ENCODE peak calls at places on chromosome 2, in five cellular contexts. N, Z, F, V and R are unnamed samples.

GRCh38 chr2:99672766-99673375 is 183.1 kb upstream of the REV1 start:
- DNase-seq in N (no peak), Z (no peak), F (no peak), V (no peak), R (peak; percentile 27)

GRCh38 chr2:100731535-100731981 is 88.4 kb upstream of the NPAS2 start:
- DNase-seq in N (no peak), Z (no peak), F (peak; percentile 49), V (no peak), R (no peak)

GRCh38 chr2:128372621-128373341 is 54.1 kb upstream of the HS6ST1 start:
- DNase-seq in N (no peak), Z (no peak), F (no peak), V (no peak), R (no peak)

GRCh38 chr2:172239944-172240590 is 137.4 kb upstream of the DLX2 start:
- DNase-seq in N (no peak), Z (no peak), F (peak; percentile 35), V (no peak), R (no peak)

GRCh38 chr2:190075623-190076022 is 13.1 kb upstream of the MSTN start:
- DNase-seq in N (no peak), Z (no peak), F (no peak), V (no peak), R (no peak)

GRCh38 chr2:60745761-60746160 is 10.3 kb upstream of the PAPOLG start:
- DNase-seq in N (no peak), Z (no peak), F (no peak), V (no peak), R (no peak)

GRCh38 chr2:55167630-55167967 is 64.5 kb downstream of the CLHC1 start:
- DNase-seq in N (no peak), Z (no peak), F (no peak), V (no peak), R (no peak)

GRCh38 chr2:128325665-128326181 is 7.1 kb upstream of the HS6ST1 start:
- DNase-seq in N (no peak), Z (no peak), F (no peak), V (peak; percentile 72), R (peak; percentile 82)

GRCh38 chr2:67476808-67477790 is 80.0 kb downstream of the ETAA1 start:
- DNase-seq in N (peak; percentile 6), Z (no peak), F (peak; percentile 78), V (no peak), R (no peak)

GRCh38 chr2:218832520-218832919 is 917 bp upstream of the PRKAG3 start:
- DNase-seq in N (no peak), Z (no peak), F (peak; percentile 37), V (no peak), R (no peak)

GRCh38 chr2:38889575-38889974 is at the start of gene ARHGEF33:
- DNase-seq in N (no peak), Z (no peak), F (no peak), V (no peak), R (no peak)

GRCh38 chr2:212953170-212953920 is 198.1 kb downstream of the IKZF2 start:
- DNase-seq in N (peak; percentile 50), Z (no peak), F (no peak), V (no peak), R (no peak)

GRCh38 chr2:65666156-65666725 is 233.8 kb upstream of the SPRED2 start:
- DNase-seq in N (peak; percentile 76), Z (no peak), F (peak; percentile 9), V (no peak), R (no peak)

GRCh38 chr2:128232965-128233789 is 85.5 kb downstream of the HS6ST1 start:
- DNase-seq in N (peak; percentile 96), Z (peak; percentile 89), F (peak; percentile 76), V (peak; percentile 100), R (peak; percentile 93)

GRCh38 chr2:101114815-101115214 is 36.4 kb downstream of the TBC1D8 start:
- DNase-seq in N (no peak), Z (no peak), F (no peak), V (no peak), R (no peak)

GRCh38 chr2:5825686-5826085 is 133.5 kb downstream of the SOX11 start:
- DNase-seq in N (no peak), Z (no peak), F (no peak), V (no peak), R (no peak)

GRCh38 chr2:162890690-162891311 is 52.2 kb upstream of the KCNH7 start:
- DNase-seq in N (peak; percentile 29), Z (no peak), F (peak; percentile 72), V (no peak), R (no peak)

GRCh38 chr2:213238753-213239591 is 45.3 kb upstream of the SPAG16 start:
- DNase-seq in N (no peak), Z (no peak), F (peak; percentile 95), V (no peak), R (no peak)

GRCh38 chr2:152171733-152172132 is 3.8 kb downstream of the STAM2 start:
- DNase-seq in N (no peak), Z (no peak), F (peak; percentile 53), V (no peak), R (no peak)

GRCh38 chr2:200054681-200055468 is 99.5 kb downstream of the MAIP1 start:
- DNase-seq in N (no peak), Z (peak; percentile 87), F (no peak), V (peak; percentile 57), R (no peak)
- TF ChIP-seq CTCF in N (no peak), Z (peak; percentile 74), F (peak; percentile 11), V (no peak), R (peak; percentile 23)

DNA sequence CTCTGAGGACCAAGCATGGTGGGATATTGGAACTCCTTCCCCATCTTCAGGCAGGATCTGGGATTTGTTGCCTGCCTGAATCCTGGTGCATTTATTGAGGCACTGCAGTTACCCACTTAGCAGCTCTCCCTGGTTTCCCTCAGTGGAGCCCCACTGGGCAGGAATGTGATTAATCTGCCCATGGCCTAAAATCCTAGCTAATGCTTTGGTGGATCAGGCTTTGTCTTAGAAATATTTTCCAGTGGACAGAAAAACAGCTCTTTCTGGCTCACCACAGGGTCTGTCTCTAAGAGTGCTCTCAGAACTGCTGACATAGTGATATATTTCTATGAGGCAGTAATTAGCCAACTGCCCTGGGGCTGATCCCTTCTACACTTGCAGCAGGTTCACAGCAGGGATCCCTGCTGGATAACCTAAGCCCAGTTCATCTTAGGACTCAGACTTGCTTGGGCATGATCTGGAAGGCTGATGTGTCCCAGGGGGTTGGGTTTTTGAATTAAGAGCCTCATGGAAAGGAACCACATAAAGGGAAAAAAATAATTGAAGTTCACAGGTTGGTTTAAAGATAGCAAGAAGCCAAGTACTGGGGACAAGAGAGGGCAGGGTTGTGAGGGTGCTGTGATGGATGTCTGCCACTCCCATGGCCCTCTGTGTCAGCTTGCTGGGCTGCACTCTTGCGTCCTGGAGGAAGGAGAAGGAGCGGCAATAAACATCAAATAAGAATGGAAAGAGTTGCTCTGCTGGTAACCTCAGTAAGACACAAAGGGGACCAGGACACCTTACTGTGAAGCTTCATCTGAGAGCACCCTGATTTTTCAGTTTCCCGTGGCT is 44.2 kb upstream of the ZDBF2 start:
- DNase-seq in N (no peak), Z (peak; percentile 47), F (peak; percentile 8), V (no peak), R (peak; percentile 85)
- TF ChIP-seq CTCF in N (no peak), Z (peak; percentile 52), F (no peak), V (no peak), R (peak; percentile 56)

DNA sequence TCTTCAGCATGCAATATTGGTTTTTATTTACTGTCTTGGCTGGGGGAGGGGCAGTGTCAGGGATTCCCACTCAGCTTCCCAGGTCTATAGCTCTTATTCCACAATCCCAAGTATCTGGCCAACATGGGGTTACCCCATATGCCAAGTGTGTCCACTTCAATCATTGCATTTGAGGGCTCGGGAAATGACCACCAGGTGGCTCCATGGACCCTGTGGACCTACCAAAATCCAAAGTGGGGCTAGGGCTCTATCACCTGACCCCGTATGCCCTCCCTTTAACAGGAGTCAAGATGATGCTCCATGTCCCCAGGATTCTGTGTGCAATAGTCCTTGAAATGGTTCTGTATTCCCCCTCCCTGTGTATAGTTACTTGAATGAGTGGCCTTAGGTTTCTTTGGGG is 12.1 kb upstream of the TRAF3IP1 start:
- DNase-seq in N (no peak), Z (no peak), F (no peak), V (no peak), R (no peak)
- TF ChIP-seq CTCF in N (peak; percentile 15), Z (peak; percentile 57), F (peak; percentile 34), V (no peak), R (peak; percentile 14)

DNA sequence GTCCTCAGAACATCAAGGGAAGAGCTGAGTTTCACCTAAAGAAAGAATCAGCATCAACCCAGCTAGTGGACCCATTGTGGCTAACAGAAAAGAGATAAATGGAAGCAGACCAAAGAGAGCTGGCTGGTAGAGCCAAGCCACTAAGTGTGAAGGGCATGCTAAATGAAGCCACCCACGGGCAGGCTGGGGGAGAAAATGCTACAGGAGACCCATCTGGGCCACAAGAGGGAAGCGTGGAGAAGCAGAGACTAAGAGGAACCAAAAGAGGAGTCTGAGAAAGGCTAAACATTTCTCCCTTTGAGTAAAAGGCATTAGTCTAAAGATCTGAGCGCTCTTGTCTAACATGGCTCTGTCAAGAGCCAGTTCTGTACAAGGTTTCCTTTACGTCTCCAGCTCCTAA is 15.8 kb downstream of the CWC22 start:
- DNase-seq in N (no peak), Z (peak; percentile 37), F (peak; percentile 17), V (no peak), R (no peak)
- TF ChIP-seq CTCF in N (no peak), Z (peak; percentile 53), F (peak; percentile 16), V (no peak), R (peak; percentile 33)

DNA sequence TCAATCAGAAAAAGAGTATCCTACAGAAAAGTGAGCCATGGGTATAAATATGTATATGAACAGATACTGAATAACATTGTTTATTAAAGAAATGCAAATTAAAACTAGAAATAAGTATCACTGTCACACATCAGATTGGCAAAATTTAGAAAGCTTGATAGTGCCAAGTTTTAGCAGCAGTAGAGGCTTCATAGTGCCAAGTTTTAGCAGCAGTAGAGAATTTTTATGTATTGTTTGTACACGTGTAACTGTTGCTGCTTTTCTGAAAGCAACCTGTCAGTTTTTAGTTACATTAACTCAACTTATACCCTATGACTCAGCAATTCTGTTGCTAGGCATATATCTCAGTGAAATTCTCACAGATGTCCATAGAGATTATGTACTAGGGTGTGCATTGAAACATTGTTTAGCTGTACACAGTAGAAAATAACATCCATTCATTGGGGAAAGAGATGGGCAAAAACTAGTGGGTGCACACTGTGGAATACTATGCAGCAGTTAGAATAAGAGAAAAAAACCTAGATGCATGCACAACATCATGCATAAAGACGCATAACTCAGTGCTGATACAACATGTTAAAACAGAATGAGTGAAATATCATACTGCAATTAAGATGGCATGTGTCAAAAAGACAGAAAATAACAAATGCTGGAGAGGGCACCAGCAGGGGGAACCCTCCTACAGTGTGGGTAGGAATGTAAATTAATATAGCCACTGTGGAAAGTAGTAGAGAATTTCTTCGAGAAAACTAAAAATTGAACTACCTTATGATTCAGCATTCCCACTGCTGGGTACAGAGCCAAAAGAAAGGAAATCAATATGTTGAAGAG is 294.5 kb upstream of the NT5C1B start:
- DNase-seq in N (no peak), Z (no peak), F (peak; percentile 40), V (no peak), R (no peak)
- TF ChIP-seq CTCF in N (no peak), Z (peak; percentile 64), F (peak; percentile 49), V (no peak), R (peak; percentile 51)

GRCh38 chr2:208407667-208408066 is 1.1 kb downstream of the PTH2R start:
- DNase-seq in N (peak; percentile 41), Z (no peak), F (peak; percentile 11), V (no peak), R (no peak)
- TF ChIP-seq CTCF in N (no peak), Z (peak; percentile 68), F (peak; percentile 3), V (no peak), R (peak; percentile 20)

GRCh38 chr2:226427538-226428307 is 371.9 kb downstream of the IRS1 start:
- DNase-seq in N (no peak), Z (no peak), F (peak; percentile 73), V (no peak), R (no peak)
- TF ChIP-seq CTCF in N (no peak), Z (no peak), F (peak; percentile 10), V (no peak), R (no peak)